ENCODE peak calls at places on chromosomes 13 and 19, in ten cellular contexts. X, A, L, F, U, M, N, C, K and J are unnamed samples. For H3K4me1, the result is how much of the 10 kb centered on the place peaks cover.

GRCh38 chr13:45737571-45738002 is 35.5 kb downstream of the CBY2 start:
- DNase-seq in X (peak), A (no peak), L (no peak), F (no peak), U (no peak), M (no peak), N (no peak), C (no peak), K (no peak), J (no peak)

GRCh38 chr13:29922281-29922821 is 71.9 kb upstream of the UBL3 start:
- DNase-seq in X (no peak), A (no peak), L (no peak), F (no peak), U (no peak), M (no peak), N (no peak), C (no peak), K (no peak), J (no peak)

GRCh38 chr19:6103217-6103644 is 7.1 kb downstream of the RFX2 start:
- DNase-seq in X (no peak), A (no peak), L (no peak), F (no peak), U (peak), M (peak), N (peak), C (peak), K (peak), J (peak)

GRCh38 chr13:77779461-77780272 is 82.2 kb downstream of the SLAIN1 start:
- DNase-seq in X (peak), A (no peak), L (no peak), F (peak), U (peak), M (no peak), N (peak), C (peak), K (peak), J (peak)

GRCh38 chr19:57302020-57302465 is 18.2 kb upstream of the ZNF543 start:
- DNase-seq in X (no peak), A (no peak), L (peak), F (no peak), U (no peak), M (no peak), N (peak), C (no peak), K (no peak), J (no peak)

GRCh38 chr19:29678484-29679106 is 13.3 kb downstream of the PLEKHF1 start:
- DNase-seq in X (no peak), A (no peak), L (peak), F (no peak), U (no peak), M (peak), N (peak), C (peak), K (no peak), J (peak)

GRCh38 chr13:45341799-45342584 is 1.0 kb upstream of the TPT1 start:
- DNase-seq in X (no peak), A (no peak), L (peak), F (no peak), U (no peak), M (no peak), N (peak), C (peak), K (peak), J (peak)

GRCh38 chr13:43307921-43308433 is 284.6 kb downstream of the DNAJC15 start:
- DNase-seq in X (no peak), A (no peak), L (peak), F (no peak), U (no peak), M (peak), N (peak), C (peak), K (peak), J (peak)

GRCh38 chr13:26967119-26968038 is 204.2 kb downstream of the USP12 start:
- DNase-seq in X (no peak), A (no peak), L (no peak), F (no peak), U (no peak), M (peak), N (no peak), C (peak), K (no peak), J (peak)

GRCh38 chr19:38433268-38433733 is at the start of gene RYR1:
- DNase-seq in X (peak), A (peak), L (peak), F (peak), U (no peak), M (no peak), N (peak), C (peak), K (peak), J (no peak)

GRCh38 chr13:50576156-50576555 is 267.3 kb downstream of the DLEU7 start:
- DNase-seq in X (no peak), A (no peak), L (no peak), F (no peak), U (no peak), M (no peak), N (no peak), C (peak), K (peak), J (no peak)

GRCh38 chr13:94658926-94659649 is 53.3 kb downstream of the SOX21 start:
- DNase-seq in X (peak), A (no peak), L (no peak), F (no peak), U (peak), M (no peak), N (no peak), C (no peak), K (no peak), J (no peak)

GRCh38 chr19:47006496-47006895 is 13.1 kb upstream of the NPAS1 start:
- DNase-seq in X (peak), A (no peak), L (no peak), F (no peak), U (no peak), M (no peak), N (no peak), C (no peak), K (no peak), J (no peak)

GRCh38 chr13:90867336-90867683 is 480.2 kb upstream of the MIR17HG start:
- DNase-seq in X (peak), A (no peak), L (peak), F (peak), U (peak), M (no peak), N (peak), C (peak), K (peak), J (peak)

GRCh38 chr19:50666346-50667176 is 17.3 kb downstream of the C19orf81 start:
- DNase-seq in X (no peak), A (no peak), L (no peak), F (no peak), U (no peak), M (no peak), N (no peak), C (no peak), K (no peak), J (no peak)

GRCh38 chr19:36140289-36141038 is 598 bp downstream of the CAPNS1 start:
- DNase-seq in X (peak), A (peak), L (peak), F (peak), U (peak), M (peak), N (peak), C (peak), K (peak), J (peak)

GRCh38 chr19:4660181-4660791 is 9.9 kb downstream of the MYDGF start:
- DNase-seq in X (peak), A (no peak), L (no peak), F (no peak), U (peak), M (no peak), N (no peak), C (no peak), K (no peak), J (no peak)

GRCh38 chr19:38705197-38706019 is 38.9 kb downstream of the CAPN12 start:
- DNase-seq in X (no peak), A (no peak), L (no peak), F (no peak), U (no peak), M (no peak), N (no peak), C (no peak), K (no peak), J (no peak)

GRCh38 chr13:51583875-51584730 is at the start of gene WDFY2:
- DNase-seq in X (peak), A (peak), L (peak), F (peak), U (peak), M (peak), N (peak), C (peak), K (peak), J (peak)

GRCh38 chr19:2528543-2529173 is 52.7 kb downstream of the GADD45B start:
- DNase-seq in X (no peak), A (no peak), L (no peak), F (no peak), U (no peak), M (no peak), N (peak), C (no peak), K (no peak), J (no peak)

GRCh38 chr19:49132974-49133609 is 13.7 kb downstream of the PPFIA3 start:
- DNase-seq in X (peak), A (no peak), L (no peak), F (no peak), U (no peak), M (peak), N (no peak), C (peak), K (no peak), J (no peak)

GRCh38 chr19:38149597-38149996 is 74.4 kb downstream of the DPF1 start:
- DNase-seq in X (peak), A (no peak), L (no peak), F (no peak), U (no peak), M (no peak), N (no peak), C (no peak), K (no peak), J (no peak)

GRCh38 chr19:18330865-18331264 is 8.0 kb upstream of the LSM4 start:
- DNase-seq in X (no peak), A (no peak), L (no peak), F (no peak), U (no peak), M (no peak), N (no peak), C (no peak), K (no peak), J (no peak)

GRCh38 chr19:18328340-18329034 is 5.6 kb upstream of the LSM4 start:
- DNase-seq in X (peak), A (peak), L (peak), F (peak), U (peak), M (peak), N (peak), C (peak), K (peak), J (peak)

GRCh38 chr19:18332917-18333530 is 7.4 kb upstream of the PGPEP1 start:
- DNase-seq in X (no peak), A (no peak), L (no peak), F (no peak), U (no peak), M (no peak), N (no peak), C (no peak), K (no peak), J (no peak)

GRCh38 chr19:18326772-18327171 is 3.9 kb upstream of the LSM4 start:
- DNase-seq in X (no peak), A (no peak), L (no peak), F (no peak), U (no peak), M (no peak), N (no peak), C (no peak), K (no peak), J (no peak)

DNA sequence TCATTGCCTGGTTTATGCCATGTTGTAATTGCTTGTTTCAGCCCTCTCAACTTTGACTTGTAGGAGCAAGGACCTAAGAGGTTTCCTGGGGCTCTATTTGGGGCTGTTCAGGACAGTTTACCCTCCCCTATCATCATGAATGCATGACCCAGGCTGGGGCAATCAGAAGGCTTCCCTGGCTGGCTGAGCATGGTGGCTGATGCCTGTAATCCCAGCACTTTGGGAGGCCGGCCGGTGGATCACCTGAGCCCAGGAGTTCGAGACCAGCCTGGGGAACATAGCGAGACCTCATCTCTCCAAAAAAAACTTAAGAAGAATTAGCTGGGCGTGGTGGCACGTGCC is 6.1 kb upstream of the LSM4 start:
- DNase-seq in X (no peak), A (no peak), L (no peak), F (no peak), U (no peak), M (no peak), N (no peak), C (no peak), K (no peak), J (no peak)
- H3K4me3 ChIP-seq in X (peak), A (no peak), L (peak), F (peak), U (no peak), M (no peak), N (no peak), C (no peak), K (no peak), J (no peak)

GRCh38 chr19:35139618-35139943 is 957 bp downstream of the FXYD1 start:
- DNase-seq in X (no peak), A (no peak), L (peak), F (no peak), U (no peak), M (no peak), N (no peak), C (no peak), K (peak), J (no peak)
- H3K4me1 ChIP-seq in X (under half), A (under half), L (under half), F (under half), U (under half), M (under half), N (under half), C (under half), K (under half), J (under half)

DNA sequence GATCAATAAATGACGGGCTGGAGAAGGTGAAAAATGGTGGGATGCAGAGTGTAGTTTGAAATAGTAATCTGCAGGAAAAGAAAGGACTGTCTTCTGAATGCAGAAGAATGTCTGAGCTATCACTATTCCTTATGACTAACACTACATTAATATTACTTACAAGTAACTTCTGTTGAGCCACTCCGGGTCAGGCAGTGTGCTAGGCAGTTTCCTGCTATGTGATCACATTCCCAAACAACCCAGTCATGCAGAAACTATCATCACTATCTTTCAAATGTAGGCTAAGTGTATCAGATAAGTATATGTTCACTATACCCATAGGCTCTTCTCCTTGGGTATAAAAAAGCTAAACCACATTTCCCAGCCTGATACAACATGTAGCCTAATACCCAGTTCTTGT is 6.6 kb downstream of the ZNF599 start:
- DNase-seq in X (no peak), A (no peak), L (no peak), F (no peak), U (no peak), M (no peak), N (no peak), C (no peak), K (no peak), J (no peak)
- H3K4me3 ChIP-seq in X (no peak), A (no peak), L (no peak), F (no peak), U (no peak), M (no peak), N (no peak), C (no peak), K (no peak), J (no peak)

DNA sequence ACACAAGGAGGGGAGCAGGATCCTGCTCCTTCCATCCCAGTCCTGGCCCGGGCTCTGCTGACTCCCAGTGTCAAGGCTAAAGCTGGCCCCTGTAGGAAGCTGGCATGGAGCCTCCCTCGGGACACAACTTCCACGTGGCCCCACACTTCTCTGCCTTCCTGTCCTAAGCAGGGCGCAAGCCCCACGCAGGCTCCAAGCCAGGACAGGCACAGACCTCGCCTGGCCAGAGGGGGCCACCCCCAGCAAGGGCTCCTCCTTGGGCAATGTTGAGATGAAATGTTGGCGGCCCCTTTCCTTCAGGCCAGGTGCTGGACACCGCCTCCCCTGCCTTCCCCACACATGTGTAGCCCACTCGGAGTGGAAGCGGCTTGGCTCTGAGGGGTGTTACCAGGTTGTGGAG is 66.6 kb downstream of the COL4A1 start:
- DNase-seq in X (no peak), A (no peak), L (no peak), F (no peak), U (no peak), M (no peak), N (no peak), C (no peak), K (no peak), J (no peak)
- H3K4me1 ChIP-seq in X (under half), A (under half), L (under half), F (under half), U (under half), M (under half), N (under half), C (under half), K (under half), J (under half)

GRCh38 chr19:55088543-55089265 is 13.0 kb downstream of the EPS8L1 start:
- DNase-seq in X (peak), A (peak), L (no peak), F (peak), U (peak), M (peak), N (no peak), C (peak), K (no peak), J (peak)

GRCh38 chr19:55085923-55086715 is 10.4 kb downstream of the EPS8L1 start:
- DNase-seq in X (peak), A (no peak), L (no peak), F (no peak), U (no peak), M (no peak), N (no peak), C (no peak), K (no peak), J (no peak)

GRCh38 chr19:55088021-55088451 is 12.4 kb downstream of the EPS8L1 start:
- DNase-seq in X (no peak), A (no peak), L (no peak), F (no peak), U (no peak), M (no peak), N (no peak), C (no peak), K (no peak), J (no peak)

GRCh38 chr19:55087542-55087935 is 11.9 kb downstream of the EPS8L1 start:
- DNase-seq in X (peak), A (no peak), L (no peak), F (no peak), U (no peak), M (no peak), N (no peak), C (no peak), K (no peak), J (no peak)

DNA sequence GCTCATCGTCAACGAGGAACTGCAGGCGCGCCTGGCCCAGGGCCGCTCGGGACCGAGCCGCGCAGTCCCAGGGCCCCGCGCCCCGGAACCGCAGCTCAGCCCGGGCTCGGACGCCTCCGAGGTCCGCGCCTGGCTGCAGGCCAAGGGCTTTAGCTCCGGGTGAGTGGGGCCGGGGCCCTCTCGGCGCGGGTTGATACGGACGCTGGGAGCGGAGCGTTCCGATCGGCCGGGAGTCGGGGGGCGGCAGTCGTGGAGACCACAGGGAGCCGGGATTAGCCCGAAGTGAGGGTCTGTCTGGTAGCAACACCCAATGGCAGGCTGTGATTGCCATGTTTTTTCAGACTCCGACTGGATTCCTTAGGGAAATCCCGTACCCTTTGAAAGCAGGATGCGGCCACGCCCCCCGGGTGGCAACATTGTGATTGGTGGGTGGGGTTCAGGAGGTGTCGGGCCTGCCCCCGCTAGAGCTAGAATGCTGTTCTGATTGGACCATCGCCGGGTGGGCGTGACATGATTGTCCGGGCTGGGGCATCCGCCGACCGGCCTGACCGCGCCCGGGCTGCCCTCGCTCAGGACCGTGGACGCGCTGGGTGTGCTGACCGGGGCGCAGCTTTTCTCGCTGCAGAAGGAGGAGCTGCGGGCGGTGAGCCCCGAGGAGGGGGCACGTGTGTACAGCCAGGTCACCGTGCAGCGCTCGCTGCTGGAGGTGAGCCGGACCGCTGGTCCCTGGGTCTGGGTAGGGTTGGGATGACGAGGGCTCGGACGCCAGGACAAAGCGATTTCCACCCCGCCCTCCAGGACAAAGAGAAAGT is 11.3 kb downstream of the EPS8L1 start:
- DNase-seq in X (peak), A (peak), L (peak), F (peak), U (peak), M (peak), N (peak), C (peak), K (peak), J (peak)
- H3K4me3 ChIP-seq in X (peak), A (peak), L (peak), F (peak), U (peak), M (peak), N (peak), C (no peak), K (peak), J (peak)

GRCh38 chr19:13833330-13834265 is 38.4 kb downstream of the ZSWIM4 start:
- DNase-seq in X (peak), A (peak), L (peak), F (peak), U (peak), M (peak), N (peak), C (peak), K (peak), J (peak)
- H3K4me1 ChIP-seq in X (under half), A (under half), L (under half), F (under half), U (under half), M (under half), N (under half), C (under half), K (under half), J (under half)

DNA sequence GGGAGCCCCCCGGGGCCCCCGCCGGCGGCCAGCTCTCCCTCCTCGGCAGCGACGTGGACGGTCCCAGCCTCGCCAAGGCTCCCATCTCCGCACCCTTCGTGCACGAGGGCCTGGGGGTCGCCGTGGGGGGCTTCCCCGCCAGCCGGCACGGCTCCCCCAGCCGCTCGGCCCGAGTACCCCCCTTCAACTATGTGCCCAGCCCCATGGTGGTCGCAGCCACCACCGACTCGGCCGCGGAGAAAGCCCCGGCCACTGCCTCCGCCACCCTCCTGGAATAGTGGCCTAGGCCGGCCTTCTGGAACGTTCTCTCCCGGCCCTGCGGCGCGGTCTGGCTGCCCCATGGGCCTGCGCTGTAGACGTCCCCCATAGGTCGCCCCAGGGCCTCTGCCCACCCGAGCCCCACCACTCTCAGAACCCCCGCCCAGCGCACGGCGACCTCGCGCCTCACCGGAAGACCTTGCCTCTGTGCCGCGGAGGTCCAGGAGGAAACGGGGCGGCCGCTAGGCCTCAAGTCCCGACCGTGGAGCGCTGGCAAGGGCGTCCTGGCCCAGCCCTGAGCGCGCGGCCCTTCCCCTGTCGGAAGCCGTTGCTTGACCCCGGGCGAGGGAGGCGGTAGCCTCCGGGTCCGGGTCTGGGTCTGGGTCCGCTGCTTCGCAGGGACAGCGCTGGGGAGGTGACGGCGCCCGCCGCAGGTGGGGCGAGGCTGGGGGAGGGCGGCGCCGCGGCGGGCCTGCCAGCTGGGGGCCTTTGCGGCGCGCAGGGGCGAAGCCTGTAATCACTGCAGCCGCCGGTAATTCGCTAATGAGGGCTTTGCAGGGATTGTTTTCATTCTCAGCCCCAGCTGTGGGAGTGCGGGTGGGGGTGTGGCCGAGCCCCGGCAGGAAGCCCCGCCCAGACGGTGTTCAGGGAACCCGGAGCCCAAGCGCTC is 8.8 kb downstream of the C19orf25 start:
- DNase-seq in X (peak), A (peak), L (no peak), F (peak), U (no peak), M (peak), N (no peak), C (peak), K (no peak), J (no peak)
- H3K4me3 ChIP-seq in X (peak), A (peak), L (peak), F (no peak), U (no peak), M (peak), N (no peak), C (no peak), K (peak), J (peak)